ENCODE peak calls at places on chromosome 10, in six cellular contexts. J is A549; X is pancreas; Z is epithelial cell of proximal tubule; P is activated naive CD8-positive, alpha-beta T cell treated with anti-CD3 and anti-CD28 coated beads for 36 hours; R is germinal center. U is an unnamed sample.

GRCh38 chr10:6047326-6047611 is 14.9 kb downstream of the IL2RA start:
- DNase-seq in R (no peak), Z (no peak), P (no peak), J (no peak), X (no peak), U (no peak)

GRCh38 chr10:75717126-75717916 is 285.9 kb downstream of the LRMDA start:
- DNase-seq in J (peak), P (no peak), X (no peak), Z (no peak), R (no peak), U (no peak)

GRCh38 chr10:61877882-61878281 is 23.6 kb upstream of the ARID5B start:
- DNase-seq in Z (no peak), X (no peak), R (no peak), P (no peak), J (no peak), U (no peak)

GRCh38 chr10:13734151-13734550 is 147.4 kb downstream of the PRPF18 start:
- DNase-seq in P (no peak), X (no peak), Z (no peak), J (no peak), R (no peak), U (no peak)

GRCh38 chr10:43128958-43129706 is 9.1 kb upstream of the CSGALNACT2 start:
- DNase-seq in X (no peak), J (no peak), Z (peak), P (no peak), R (no peak), U (no peak)

GRCh38 chr10:60230892-60231291 is 158.8 kb downstream of the ANK3 start:
- DNase-seq in X (no peak), R (no peak), J (no peak), Z (no peak), P (no peak), U (no peak)

GRCh38 chr10:73650537-73651331 is 5.1 kb downstream of the SYNPO2L start:
- DNase-seq in X (no peak), J (no peak), P (no peak), R (no peak), Z (no peak), U (no peak)

GRCh38 chr10:95423327-95424005 is 132.7 kb upstream of the PDLIM1 start:
- DNase-seq in P (no peak), Z (peak), R (no peak), J (no peak), X (no peak), U (no peak)

GRCh38 chr10:5538446-5538845 is 13.7 kb downstream of the CALML3 start:
- DNase-seq in P (no peak), X (no peak), Z (no peak), R (no peak), J (no peak), U (no peak)

GRCh38 chr10:128631801-128632241 is 505.6 kb upstream of the MKI67 start:
- DNase-seq in J (no peak), X (no peak), Z (peak), R (no peak), P (no peak), U (no peak)

GRCh38 chr10:49177391-49178355 is 10.5 kb downstream of the TMEM273 start:
- DNase-seq in R (no peak), P (peak), J (peak), X (no peak), Z (peak), U (no peak)

GRCh38 chr10:34507217-34507616 is 307.9 kb downstream of the PARD3 start:
- DNase-seq in X (no peak), J (no peak), P (no peak), R (no peak), Z (no peak), U (no peak)

GRCh38 chr10:79487296-79488194 is 24.8 kb upstream of the EIF5AL1 start:
- DNase-seq in J (peak), R (peak), Z (no peak), P (peak), X (peak), U (peak)